ENCODE peak calls at places on chromosome 5, in five cellular contexts. W is stimulated activated naive CD8-positive, alpha-beta T cell treated with anti-CD3 and anti-CD28 coated beads, Interleukin-15, Interleukin-2, amounts not matched to agents 100 U/mL and 50 U/mL, for 24 hours; V is heart right ventricle; J is frontal cortex; K is PC-3. L is an unnamed sample.

GRCh38 chr5:132378580-132378979 is 9.1 kb downstream of the SLC22A5 start:
- DNase-seq in V (no peak), W (no peak), K (peak; percentile 84), J (no peak), L (no peak)

GRCh38 chr5:81994679-81995078 is 22.9 kb downstream of the ATG10 start:
- DNase-seq in J (no peak), K (no peak), W (no peak), V (no peak), L (no peak)

GRCh38 chr5:141508440-141508807 is 19.5 kb downstream of the PCDHGC5 start:
- DNase-seq in J (no peak), V (no peak), W (no peak), K (no peak), L (no peak)

GRCh38 chr5:172106511-172107356 is 81.3 kb downstream of the STK10 start:
- DNase-seq in V (peak; percentile 72), J (peak; percentile 53), K (peak; percentile 59), W (peak; percentile 82), L (peak; percentile 87)

GRCh38 chr5:119527346-119527745 is 75.0 kb downstream of the HSD17B4 start:
- DNase-seq in K (peak; percentile 77), V (no peak), J (no peak), W (no peak), L (no peak)

GRCh38 chr5:149203896-149204544 is 62.7 kb downstream of the ABLIM3 start:
- DNase-seq in K (peak; percentile 45), J (no peak), V (no peak), W (no peak), L (no peak)

GRCh38 chr5:89582768-89583339 is 699.9 kb upstream of the MEF2C start:
- DNase-seq in J (no peak), V (no peak), W (no peak), K (peak; percentile 32), L (no peak)

GRCh38 chr5:113520429-113520828 is 6.9 kb downstream of the YTHDC2 start:
- DNase-seq in W (peak; percentile 14), V (no peak), K (no peak), J (no peak), L (no peak)

GRCh38 chr5:10306806-10307205 is 896 bp downstream of the CMBL start:
- DNase-seq in V (no peak), J (no peak), W (no peak), K (peak; percentile 35), L (no peak)

GRCh38 chr5:171945066-171945465 is 61.4 kb downstream of the FBXW11 start:
- DNase-seq in W (no peak), J (no peak), K (no peak), V (no peak), L (no peak)

GRCh38 chr5:152113401-152113800 is 188.8 kb upstream of the GLRA1 start:
- DNase-seq in W (peak; percentile 51), K (no peak), J (no peak), V (no peak), L (no peak)

GRCh38 chr5:126373621-126374416 is 49.4 kb upstream of the GRAMD2B start:
- DNase-seq in J (no peak), V (no peak), W (no peak), K (peak; percentile 36), L (no peak)

GRCh38 chr5:135660826-135661555 is 82.2 kb upstream of the CXCL14 start:
- DNase-seq in J (no peak), W (no peak), V (no peak), K (no peak), L (no peak)

GRCh38 chr5:157215143-157215825 is 34.6 kb downstream of the ITK start:
- DNase-seq in V (no peak), J (no peak), W (no peak), K (no peak), L (no peak)

GRCh38 chr5:69024241-69024651 is 69.6 kb upstream of the SLC30A5 start:
- DNase-seq in W (no peak), K (peak; percentile 64), V (no peak), J (peak; percentile 23), L (no peak)

GRCh38 chr5:138459311-138459710 is 6.0 kb upstream of the EGR1 start:
- DNase-seq in J (no peak), K (no peak), V (peak; percentile 39), W (peak; percentile 91), L (no peak)

GRCh38 chr5:12332480-12332879 is 428.2 kb upstream of the CTNND2 start:
- DNase-seq in K (no peak), W (no peak), V (no peak), J (no peak), L (no peak)

L was measured in progenitor cell of endocrine pancreas.